ENCODE peak calls at places on chromosome 18, in five cellular contexts. Q, L, A, V and G are unnamed samples.

GRCh38 chr18:2411381-2411977 is 159.8 kb downstream of the METTL4 start:
- DNase-seq in V (peak), Q (peak), A (no peak), L (no peak), G (no peak)

GRCh38 chr18:63397349-63397748 is 24.9 kb downstream of the VPS4B start:
- DNase-seq in L (no peak), V (no peak), Q (no peak), A (no peak), G (no peak)

GRCh38 chr18:51151568-51152511 is 45.6 kb downstream of the MEX3C start:
- DNase-seq in V (no peak), A (no peak), L (no peak), Q (no peak), G (no peak)

GRCh38 chr18:74485860-74486849 is 10.0 kb upstream of the CNDP2 start:
- DNase-seq in L (no peak), V (no peak), A (no peak), Q (no peak), G (no peak)

GRCh38 chr18:3177902-3178687 is 41.7 kb downstream of the MYOM1 start:
- DNase-seq in V (no peak), L (peak), A (no peak), Q (no peak), G (no peak)

GRCh38 chr18:73893879-73894278 is 253.8 kb downstream of the FBXO15 start:
- DNase-seq in A (no peak), Q (no peak), L (no peak), V (no peak), G (no peak)

GRCh38 chr18:47996091-47996541 is 65.7 kb upstream of the SMAD2 start:
- DNase-seq in V (no peak), Q (no peak), L (no peak), A (no peak), G (no peak)

GRCh38 chr18:46474487-46475366 is 182.3 kb downstream of the LOXHD1 start:
- DNase-seq in L (peak), Q (no peak), V (no peak), A (no peak), G (no peak)

GRCh38 chr18:32299489-32299888 is 109.7 kb downstream of the MEP1B start:
- DNase-seq in A (no peak), V (no peak), Q (peak), L (no peak), G (no peak)

GRCh38 chr18:49630246-49630699 is 68.4 kb downstream of the LIPG start:
- DNase-seq in A (no peak), Q (peak), V (no peak), L (no peak), G (peak)

GRCh38 chr18:32772580-32773186 is at the start of gene KLHL14:
- DNase-seq in Q (no peak), V (no peak), L (no peak), A (no peak), G (no peak)

GRCh38 chr18:21851327-21851961 is 110.9 kb downstream of the MIB1 start:
- DNase-seq in V (no peak), L (no peak), Q (peak), A (no peak), G (no peak)

GRCh38 chr18:11327656-11328055 is 178.3 kb upstream of the PIEZO2 start:
- DNase-seq in L (no peak), Q (peak), V (no peak), A (no peak), G (no peak)

GRCh38 chr18:35635171-35635570 is 53.6 kb downstream of the GALNT1 start:
- DNase-seq in V (peak), Q (no peak), A (no peak), L (no peak), G (no peak)

GRCh38 chr18:67386028-67386427 is 130.5 kb downstream of the DSEL start:
- DNase-seq in A (no peak), L (no peak), Q (no peak), V (no peak), G (no peak)

GRCh38 chr18:37481058-37481457 is 84.5 kb downstream of the CELF4 start:
- DNase-seq in V (no peak), Q (no peak), A (no peak), L (no peak), G (no peak)

GRCh38 chr18:43129946-43130523 is 14.6 kb upstream of the RIT2 start:
- DNase-seq in V (no peak), Q (no peak), A (no peak), L (no peak), G (no peak)

GRCh38 chr18:25097119-25098114 is 254.5 kb downstream of the ZNF521 start:
- DNase-seq in Q (peak), L (no peak), V (peak), A (no peak), G (no peak)

GRCh38 chr18:6629635-6630140 is 99.8 kb upstream of the ARHGAP28 start:
- DNase-seq in A (no peak), L (no peak), V (no peak), Q (peak), G (no peak)

GRCh38 chr18:48994044-48994651 is 43.4 kb upstream of the SMAD7 start:
- DNase-seq in V (peak), Q (peak), A (no peak), L (no peak), G (no peak)

GRCh38 chr18:57026316-57026715 is 120.6 kb upstream of the BOD1L2 start:
- DNase-seq in L (no peak), Q (no peak), V (no peak), A (no peak), G (no peak)

GRCh38 chr18:49639643-49640361 is 77.9 kb downstream of the LIPG start:
- DNase-seq in Q (peak), A (no peak), L (peak), V (no peak), G (no peak)

GRCh38 chr18:30254331-30254730 is 788.2 kb downstream of the DSC3 start:
- DNase-seq in L (no peak), V (no peak), Q (no peak), A (no peak), G (no peak)

GRCh38 chr18:59556265-59556664 is 141.0 kb downstream of the CCBE1 start:
- DNase-seq in V (peak), L (no peak), A (no peak), Q (peak), G (no peak)

GRCh38 chr18:61710082-61710620 is 182.7 kb downstream of the RNF152 start:
- DNase-seq in Q (no peak), V (no peak), A (no peak), L (no peak), G (no peak)

GRCh38 chr18:63544017-63544416 is 1.8 kb downstream of the SERPINB12 start:
- DNase-seq in A (no peak), L (no peak), V (no peak), Q (no peak), G (no peak)

GRCh38 chr18:77131652-77132368 is 773 bp downstream of the MBP start:
- DNase-seq in L (peak), V (peak), Q (peak), A (peak), G (peak)

GRCh38 chr18:68500551-68500950 is 214.4 kb downstream of the TMX3 start:
- DNase-seq in L (no peak), A (no peak), Q (no peak), V (no peak), G (no peak)

GRCh38 chr18:11992096-11992785 is 10.9 kb downstream of the IMPA2 start:
- DNase-seq in Q (no peak), L (peak), A (no peak), V (no peak), G (no peak)

GRCh38 chr18:8814206-8814605 is 108.8 kb downstream of the MTCL1 start:
- DNase-seq in A (no peak), V (no peak), Q (peak), L (no peak), G (no peak)

GRCh38 chr18:58535340-58536186 is 93.3 kb downstream of the ALPK2 start:
- DNase-seq in V (no peak), A (no peak), Q (peak), L (no peak), G (no peak)

GRCh38 chr18:10440874-10441273 is 13.6 kb upstream of the APCDD1 start:
- DNase-seq in V (no peak), A (no peak), Q (no peak), L (no peak), G (no peak)

GRCh38 chr18:74513883-74514205 is 17.7 kb downstream of the CNDP2 start:
- DNase-seq in Q (no peak), L (no peak), A (no peak), V (no peak), G (no peak)

GRCh38 chr18:23982154-23983071 is 32.1 kb upstream of the TTC39C start:
- DNase-seq in Q (peak), A (no peak), L (no peak), V (peak), G (peak)

GRCh38 chr18:46155652-46156051 is 51.5 kb downstream of the HAUS1 start:
- DNase-seq in A (no peak), Q (peak), L (no peak), V (peak), G (no peak)

GRCh38 chr18:23735021-23735464 is 45.8 kb downstream of the LAMA3 start:
- DNase-seq in A (no peak), V (no peak), Q (peak), L (no peak), G (no peak)

GRCh38 chr18:21242141-21243040 is at the start of gene GREB1L:
- DNase-seq in V (peak), L (peak), Q (peak), A (peak), G (no peak)

GRCh38 chr18:48236822-48237221 is 172.4 kb downstream of the ZBTB7C start:
- DNase-seq in V (no peak), L (no peak), A (no peak), Q (peak), G (no peak)

GRCh38 chr18:46294751-46295150 is 190.6 kb downstream of the HAUS1 start:
- DNase-seq in L (no peak), V (no peak), A (no peak), Q (no peak), G (no peak)